ENCODE peak calls at places on chromosomes 7 and 10, in four cellular contexts. K is iris pigment epithelial cell; L is effector memory CD8-positive, alpha-beta T cell; I is NCI-H774. J is an unnamed sample.

GRCh38 chr10:5045095-5045494 is 41.4 kb upstream of the AKR1C2 start:
- DNase-seq in K (no peak), L (no peak), I (no peak), J (no peak)

GRCh38 chr7:130421685-130422084 is 19.1 kb downstream of the CEP41 start:
- DNase-seq in K (peak), L (no peak), I (peak), J (peak)

GRCh38 chr7:152050547-152050971 is 25.1 kb downstream of the GALNT11 start:
- DNase-seq in K (peak), L (no peak), I (no peak), J (peak)

GRCh38 chr10:80204193-80204714 is 1.1 kb downstream of the ANXA11 start:
- DNase-seq in K (peak), L (no peak), I (no peak), J (no peak)

GRCh38 chr10:13102002-13102794 is 2.2 kb downstream of the OPTN start:
- DNase-seq in K (peak), L (no peak), I (no peak), J (no peak)

GRCh38 chr10:75547391-75548298 is 116.2 kb downstream of the LRMDA start:
- DNase-seq in K (peak), L (no peak), I (no peak), J (no peak)

GRCh38 chr7:52463341-52463740 is 572.1 kb upstream of the POM121L12 start:
- DNase-seq in K (no peak), L (no peak), I (no peak), J (no peak)

GRCh38 chr7:19491371-19491770 is 217.5 kb downstream of the POLR1F start:
- DNase-seq in K (no peak), L (no peak), I (no peak), J (no peak)

J was measured in pons.